ENCODE peak calls at places on chromosome 18, in six cellular contexts. One of them, this sample, is unnamed.

GRCh38 chr18:54616220-54616848 is 25.3 kb downstream of the DYNAP start:
- DNase-seq in A549: no peak
- DNase-seq in uterus: no peak
- DNase-seq in HL-60: peak
- DNase-seq in kidney epithelial cell: no peak
- DNase-seq in IMR-90: no peak
- DNase-seq in this sample: no peak

GRCh38 chr18:3799515-3799914 is 349.5 kb downstream of the TGIF1 start:
- DNase-seq in A549: no peak
- DNase-seq in uterus: no peak
- DNase-seq in HL-60: no peak
- DNase-seq in kidney epithelial cell: no peak
- DNase-seq in IMR-90: peak
- DNase-seq in this sample: no peak

GRCh38 chr18:673769-674168 is 16.3 kb downstream of the TYMS start:
- DNase-seq in A549: no peak
- DNase-seq in uterus: no peak
- DNase-seq in HL-60: no peak
- DNase-seq in kidney epithelial cell: no peak
- DNase-seq in IMR-90: no peak
- DNase-seq in this sample: no peak

GRCh38 chr18:45106331-45106774 is 425.7 kb downstream of the SETBP1 start:
- DNase-seq in A549: no peak
- DNase-seq in uterus: no peak
- DNase-seq in HL-60: peak
- DNase-seq in kidney epithelial cell: no peak
- DNase-seq in IMR-90: no peak
- DNase-seq in this sample: peak

GRCh38 chr18:58186258-58186948 is 142.4 kb downstream of the NEDD4L start:
- DNase-seq in A549: peak
- DNase-seq in uterus: no peak
- DNase-seq in HL-60: no peak
- DNase-seq in kidney epithelial cell: peak
- DNase-seq in IMR-90: peak
- DNase-seq in this sample: peak

GRCh38 chr18:3499498-3499897 is 49.5 kb downstream of the TGIF1 start:
- DNase-seq in A549: no peak
- DNase-seq in uterus: no peak
- DNase-seq in HL-60: no peak
- DNase-seq in kidney epithelial cell: no peak
- DNase-seq in IMR-90: no peak
- DNase-seq in this sample: no peak

GRCh38 chr18:79480171-79480981 is 84.6 kb downstream of the NFATC1 start:
- DNase-seq in A549: no peak
- DNase-seq in uterus: no peak
- DNase-seq in HL-60: no peak
- DNase-seq in kidney epithelial cell: no peak
- DNase-seq in IMR-90: no peak
- DNase-seq in this sample: no peak

GRCh38 chr18:65897292-65897691 is 146.5 kb downstream of the CDH7 start:
- DNase-seq in A549: no peak
- DNase-seq in uterus: no peak
- DNase-seq in HL-60: no peak
- DNase-seq in kidney epithelial cell: no peak
- DNase-seq in IMR-90: no peak
- DNase-seq in this sample: no peak

GRCh38 chr18:27467073-27467472 is 282.0 kb upstream of the CHST9 start:
- DNase-seq in A549: no peak
- DNase-seq in uterus: no peak
- DNase-seq in HL-60: no peak
- DNase-seq in kidney epithelial cell: no peak
- DNase-seq in IMR-90: no peak
- DNase-seq in this sample: no peak

GRCh38 chr18:12253517-12254136 is 534 bp upstream of the CIDEA start:
- DNase-seq in A549: no peak
- DNase-seq in uterus: no peak
- DNase-seq in HL-60: no peak
- DNase-seq in kidney epithelial cell: no peak
- DNase-seq in IMR-90: no peak
- DNase-seq in this sample: no peak

GRCh38 chr18:6482198-6482977 is 67.7 kb upstream of the L3MBTL4 start:
- DNase-seq in A549: peak
- DNase-seq in uterus: peak
- DNase-seq in HL-60: no peak
- DNase-seq in kidney epithelial cell: peak
- DNase-seq in IMR-90: peak
- DNase-seq in this sample: peak

GRCh38 chr18:12656671-12657047 is 1.2 kb downstream of the SPIRE1 start:
- DNase-seq in A549: no peak
- DNase-seq in uterus: no peak
- DNase-seq in HL-60: no peak
- DNase-seq in kidney epithelial cell: no peak
- DNase-seq in IMR-90: peak
- DNase-seq in this sample: peak

GRCh38 chr18:72762505-72763122 is 105.2 kb downstream of the NETO1 start:
- DNase-seq in A549: peak
- DNase-seq in uterus: no peak
- DNase-seq in HL-60: peak
- DNase-seq in kidney epithelial cell: no peak
- DNase-seq in IMR-90: peak
- DNase-seq in this sample: peak

GRCh38 chr18:68991281-68991680 is 193.4 kb downstream of the CCDC102B start:
- DNase-seq in A549: no peak
- DNase-seq in uterus: no peak
- DNase-seq in HL-60: no peak
- DNase-seq in kidney epithelial cell: peak
- DNase-seq in IMR-90: peak
- DNase-seq in this sample: peak

GRCh38 chr18:9417081-9417841 is 58.1 kb upstream of the RALBP1 start:
- DNase-seq in A549: no peak
- DNase-seq in uterus: peak
- DNase-seq in HL-60: no peak
- DNase-seq in kidney epithelial cell: peak
- DNase-seq in IMR-90: peak
- DNase-seq in this sample: peak

GRCh38 chr18:69580107-69580506 is 179.4 kb downstream of the DOK6 start:
- DNase-seq in A549: peak
- DNase-seq in uterus: no peak
- DNase-seq in HL-60: peak
- DNase-seq in kidney epithelial cell: no peak
- DNase-seq in IMR-90: peak
- DNase-seq in this sample: no peak

GRCh38 chr18:11149441-11150270 is at the start of gene PIEZO2:
- DNase-seq in A549: peak
- DNase-seq in uterus: no peak
- DNase-seq in HL-60: no peak
- DNase-seq in kidney epithelial cell: no peak
- DNase-seq in IMR-90: peak
- DNase-seq in this sample: peak

GRCh38 chr18:25076980-25077780 is 274.8 kb downstream of the ZNF521 start:
- DNase-seq in A549: no peak
- DNase-seq in uterus: no peak
- DNase-seq in HL-60: no peak
- DNase-seq in kidney epithelial cell: no peak
- DNase-seq in IMR-90: no peak
- DNase-seq in this sample: no peak

GRCh38 chr18:75211721-75212625 is 1.4 kb downstream of the TSHZ1 start:
- DNase-seq in A549: peak
- DNase-seq in uterus: peak
- DNase-seq in HL-60: peak
- DNase-seq in kidney epithelial cell: no peak
- DNase-seq in IMR-90: peak
- DNase-seq in this sample: no peak

GRCh38 chr18:7855671-7856070 is 288.6 kb downstream of the PTPRM start:
- DNase-seq in A549: no peak
- DNase-seq in uterus: no peak
- DNase-seq in HL-60: no peak
- DNase-seq in kidney epithelial cell: no peak
- DNase-seq in IMR-90: no peak
- DNase-seq in this sample: no peak

GRCh38 chr18:24278591-24278990 is 119.0 kb downstream of the OSBPL1A start:
- DNase-seq in A549: no peak
- DNase-seq in uterus: no peak
- DNase-seq in HL-60: no peak
- DNase-seq in kidney epithelial cell: no peak
- DNase-seq in IMR-90: no peak
- DNase-seq in this sample: no peak

GRCh38 chr18:35662293-35663062 is 80.9 kb downstream of the GALNT1 start:
- DNase-seq in A549: no peak
- DNase-seq in uterus: no peak
- DNase-seq in HL-60: no peak
- DNase-seq in kidney epithelial cell: no peak
- DNase-seq in IMR-90: no peak
- DNase-seq in this sample: no peak

GRCh38 chr18:35658112-35658511 is 76.6 kb downstream of the GALNT1 start:
- DNase-seq in A549: no peak
- DNase-seq in uterus: no peak
- DNase-seq in HL-60: no peak
- DNase-seq in kidney epithelial cell: no peak
- DNase-seq in IMR-90: no peak
- DNase-seq in this sample: no peak

GRCh38 chr18:35661483-35662146 is 80.1 kb downstream of the GALNT1 start:
- DNase-seq in A549: no peak
- DNase-seq in uterus: no peak
- DNase-seq in HL-60: no peak
- DNase-seq in kidney epithelial cell: no peak
- DNase-seq in IMR-90: no peak
- DNase-seq in this sample: no peak
- TF ChIP-seq CTCF in A549: peak
- TF ChIP-seq CTCF in uterus: no peak
- TF ChIP-seq CTCF in HL-60: no peak
- TF ChIP-seq CTCF in kidney epithelial cell: no peak
- TF ChIP-seq CTCF in IMR-90: peak
- TF ChIP-seq CTCF in this sample: peak

GRCh38 chr18:62523255-62523588 is 397 bp downstream of the ZCCHC2 start:
- DNase-seq in A549: no peak
- DNase-seq in uterus: no peak
- DNase-seq in HL-60: no peak
- DNase-seq in kidney epithelial cell: no peak
- DNase-seq in IMR-90: no peak
- DNase-seq in this sample: no peak

GRCh38 chr18:62526098-62527025 is 3.5 kb downstream of the ZCCHC2 start:
- DNase-seq in A549: peak
- DNase-seq in uterus: peak
- DNase-seq in HL-60: peak
- DNase-seq in kidney epithelial cell: no peak
- DNase-seq in IMR-90: peak
- DNase-seq in this sample: peak

GRCh38 chr18:62523631-62524442 is 1.0 kb downstream of the ZCCHC2 start:
- DNase-seq in A549: peak
- DNase-seq in uterus: peak
- DNase-seq in HL-60: peak
- DNase-seq in kidney epithelial cell: no peak
- DNase-seq in IMR-90: peak
- DNase-seq in this sample: peak

GRCh38 chr18:62524443-62525200 is 1.8 kb downstream of the ZCCHC2 start:
- DNase-seq in A549: peak
- DNase-seq in uterus: peak
- DNase-seq in HL-60: peak
- DNase-seq in kidney epithelial cell: no peak
- DNase-seq in IMR-90: peak
- DNase-seq in this sample: peak

GRCh38 chr18:62525611-62526010 is 2.8 kb downstream of the ZCCHC2 start:
- DNase-seq in A549: no peak
- DNase-seq in uterus: no peak
- DNase-seq in HL-60: no peak
- DNase-seq in kidney epithelial cell: no peak
- DNase-seq in IMR-90: no peak
- DNase-seq in this sample: no peak
- H3K4me3 ChIP-seq in A549: peak
- H3K4me3 ChIP-seq in uterus: peak
- H3K4me3 ChIP-seq in HL-60: peak
- H3K4me3 ChIP-seq in kidney epithelial cell: peak
- H3K4me3 ChIP-seq in IMR-90: no peak
- H3K4me3 ChIP-seq in this sample: peak

GRCh38 chr18:42689310-42689709 is 426.2 kb downstream of the RIT2 start:
- DNase-seq in A549: no peak
- DNase-seq in uterus: no peak
- DNase-seq in HL-60: no peak
- DNase-seq in kidney epithelial cell: no peak
- DNase-seq in IMR-90: no peak
- DNase-seq in this sample: no peak
- TF ChIP-seq CTCF in A549: no peak
- TF ChIP-seq CTCF in uterus: no peak
- TF ChIP-seq CTCF in HL-60: no peak
- TF ChIP-seq CTCF in kidney epithelial cell: no peak
- TF ChIP-seq CTCF in IMR-90: no peak
- TF ChIP-seq CTCF in this sample: no peak

GRCh38 chr18:59308201-59309014 is 10.0 kb downstream of the CPLX4 start:
- DNase-seq in A549: peak
- DNase-seq in uterus: peak
- DNase-seq in HL-60: peak
- DNase-seq in kidney epithelial cell: no peak
- DNase-seq in IMR-90: peak
- DNase-seq in this sample: peak
- H3K4me3 ChIP-seq in A549: peak
- H3K4me3 ChIP-seq in uterus: no peak
- H3K4me3 ChIP-seq in HL-60: peak
- H3K4me3 ChIP-seq in kidney epithelial cell: no peak
- H3K4me3 ChIP-seq in IMR-90: peak
- H3K4me3 ChIP-seq in this sample: peak

DNA sequence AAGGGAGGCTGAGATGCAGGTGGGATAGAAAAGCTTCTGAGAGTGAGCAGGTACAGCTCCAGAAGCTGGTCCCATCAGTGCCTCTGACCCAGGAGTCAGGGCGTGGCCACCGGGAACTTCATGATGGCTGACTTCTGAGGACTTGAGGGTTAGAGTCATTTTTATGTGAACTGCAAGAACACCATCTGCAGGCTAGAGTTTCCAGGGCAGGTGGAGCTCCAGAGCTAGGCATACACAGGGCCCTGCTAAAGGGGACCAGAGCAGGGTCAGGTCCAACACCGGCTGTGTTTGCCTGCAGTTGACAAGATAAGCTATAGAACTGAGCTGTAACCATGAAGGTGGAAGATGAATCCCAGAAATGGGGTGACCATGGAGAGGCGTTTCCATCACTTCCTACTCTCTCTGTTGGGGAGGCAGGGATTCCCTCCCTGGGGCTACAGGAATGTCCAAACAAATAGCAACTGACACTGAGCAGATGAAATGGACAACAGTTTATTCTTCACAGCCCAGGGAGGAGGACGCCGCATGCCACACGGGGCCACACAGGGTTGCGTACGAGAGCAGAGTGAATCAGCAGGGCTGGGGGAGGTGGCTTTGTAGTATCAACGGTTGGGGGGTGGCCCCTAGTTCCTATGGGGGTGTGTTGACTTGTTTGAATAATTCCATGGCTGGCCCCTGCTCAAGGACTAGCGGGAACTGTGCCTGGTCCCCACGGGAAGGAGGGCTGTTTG is 77.6 kb upstream of the ZNF516 start:
- DNase-seq in A549: peak
- DNase-seq in uterus: no peak
- DNase-seq in HL-60: peak
- DNase-seq in kidney epithelial cell: no peak
- DNase-seq in IMR-90: no peak
- DNase-seq in this sample: no peak
- TF ChIP-seq CTCF in A549: no peak
- TF ChIP-seq CTCF in uterus: no peak
- TF ChIP-seq CTCF in HL-60: no peak
- TF ChIP-seq CTCF in kidney epithelial cell: no peak
- TF ChIP-seq CTCF in IMR-90: no peak
- TF ChIP-seq CTCF in this sample: no peak